ENCODE peak calls at places on chromosomes 7 and 10, in seven cellular contexts. One of them, this sample, is unnamed.
A peak's percentile ranks its signal among the peaks of the same experiment; 100 is the strongest.

GRCh38 chr7:106262268-106262881 is 22.4 kb downstream of the NAMPT start:
- DNase-seq in A549: no peak
- DNase-seq in hepatocyte: no peak
- DNase-seq in sigmoid colon: no peak
- DNase-seq in transverse colon: no peak
- DNase-seq in naive thymus-derived CD4-positive, alpha-beta T cell: no peak
- DNase-seq in stomach: no peak
- DNase-seq in this sample: no peak

GRCh38 chr7:134290286-134290685 is 26.4 kb downstream of the SLC35B4 start:
- DNase-seq in A549: peak; percentile 13
- DNase-seq in hepatocyte: peak; percentile 30
- DNase-seq in sigmoid colon: no peak
- DNase-seq in transverse colon: no peak
- DNase-seq in naive thymus-derived CD4-positive, alpha-beta T cell: no peak
- DNase-seq in stomach: no peak
- DNase-seq in this sample: no peak

GRCh38 chr10:15123749-15124184 is 26.6 kb downstream of the RPP38 start:
- DNase-seq in A549: no peak
- DNase-seq in hepatocyte: no peak
- DNase-seq in sigmoid colon: no peak
- DNase-seq in transverse colon: no peak
- DNase-seq in naive thymus-derived CD4-positive, alpha-beta T cell: no peak
- DNase-seq in stomach: no peak
- DNase-seq in this sample: no peak

GRCh38 chr10:34941471-34942357 is 126.6 kb upstream of the PARD3 start:
- DNase-seq in A549: no peak
- DNase-seq in hepatocyte: no peak
- DNase-seq in sigmoid colon: no peak
- DNase-seq in transverse colon: no peak
- DNase-seq in naive thymus-derived CD4-positive, alpha-beta T cell: no peak
- DNase-seq in stomach: no peak
- DNase-seq in this sample: no peak

GRCh38 chr7:72925546-72926120 is 738 bp downstream of the POM121 start:
- DNase-seq in A549: no peak
- DNase-seq in hepatocyte: no peak
- DNase-seq in sigmoid colon: no peak
- DNase-seq in transverse colon: no peak
- DNase-seq in naive thymus-derived CD4-positive, alpha-beta T cell: no peak
- DNase-seq in stomach: no peak
- DNase-seq in this sample: no peak

GRCh38 chr10:71748671-71749191 is 24.6 kb downstream of the VSIR start:
- DNase-seq in A549: no peak
- DNase-seq in hepatocyte: no peak
- DNase-seq in sigmoid colon: peak; percentile 86
- DNase-seq in transverse colon: peak; percentile 80
- DNase-seq in naive thymus-derived CD4-positive, alpha-beta T cell: peak; percentile 92
- DNase-seq in stomach: peak; percentile 62
- DNase-seq in this sample: peak; percentile 84

GRCh38 chr10:99929360-99929759 is 80.4 kb downstream of the DNMBP start:
- DNase-seq in A549: no peak
- DNase-seq in hepatocyte: no peak
- DNase-seq in sigmoid colon: no peak
- DNase-seq in transverse colon: no peak
- DNase-seq in naive thymus-derived CD4-positive, alpha-beta T cell: no peak
- DNase-seq in stomach: peak; percentile 52
- DNase-seq in this sample: no peak

GRCh38 chr7:7565746-7566650 is 686 bp upstream of the MIOS start:
- DNase-seq in A549: peak; percentile 8
- DNase-seq in hepatocyte: peak; percentile 36
- DNase-seq in sigmoid colon: no peak
- DNase-seq in transverse colon: peak; percentile 25
- DNase-seq in naive thymus-derived CD4-positive, alpha-beta T cell: no peak
- DNase-seq in stomach: peak; percentile 42
- DNase-seq in this sample: peak; percentile 53

GRCh38 chr10:118983263-118983662 is 46.3 kb upstream of the NANOS1 start:
- DNase-seq in A549: no peak
- DNase-seq in hepatocyte: no peak
- DNase-seq in sigmoid colon: no peak
- DNase-seq in transverse colon: no peak
- DNase-seq in naive thymus-derived CD4-positive, alpha-beta T cell: no peak
- DNase-seq in stomach: peak; percentile 51
- DNase-seq in this sample: no peak

GRCh38 chr7:108442039-108442568 is 14.1 kb downstream of the NRCAM start:
- DNase-seq in A549: peak; percentile 39
- DNase-seq in hepatocyte: no peak
- DNase-seq in sigmoid colon: no peak
- DNase-seq in transverse colon: no peak
- DNase-seq in naive thymus-derived CD4-positive, alpha-beta T cell: no peak
- DNase-seq in stomach: no peak
- DNase-seq in this sample: no peak

GRCh38 chr7:757741-758163 is 30.7 kb upstream of the PRKAR1B start:
- DNase-seq in A549: no peak
- DNase-seq in hepatocyte: no peak
- DNase-seq in sigmoid colon: peak; percentile 50
- DNase-seq in transverse colon: no peak
- DNase-seq in naive thymus-derived CD4-positive, alpha-beta T cell: no peak
- DNase-seq in stomach: no peak
- DNase-seq in this sample: no peak

GRCh38 chr10:7421519-7421918 is 10.7 kb upstream of the SFMBT2 start:
- DNase-seq in A549: no peak
- DNase-seq in hepatocyte: no peak
- DNase-seq in sigmoid colon: no peak
- DNase-seq in transverse colon: no peak
- DNase-seq in naive thymus-derived CD4-positive, alpha-beta T cell: no peak
- DNase-seq in stomach: no peak
- DNase-seq in this sample: no peak

GRCh38 chr10:71708301-71708703 is 11.3 kb downstream of the C10orf105 start:
- DNase-seq in A549: peak; percentile 41
- DNase-seq in hepatocyte: peak; percentile 75
- DNase-seq in sigmoid colon: no peak
- DNase-seq in transverse colon: peak; percentile 62
- DNase-seq in naive thymus-derived CD4-positive, alpha-beta T cell: peak; percentile 65
- DNase-seq in stomach: peak; percentile 62
- DNase-seq in this sample: peak; percentile 83

GRCh38 chr10:48466611-48467240 is 138.1 kb downstream of the ARHGAP22 start:
- DNase-seq in A549: no peak
- DNase-seq in hepatocyte: no peak
- DNase-seq in sigmoid colon: no peak
- DNase-seq in transverse colon: no peak
- DNase-seq in naive thymus-derived CD4-positive, alpha-beta T cell: no peak
- DNase-seq in stomach: peak; percentile 20
- DNase-seq in this sample: no peak

GRCh38 chr10:27019827-27020226 is 80.5 kb downstream of the ANKRD26 start:
- DNase-seq in A549: no peak
- DNase-seq in hepatocyte: no peak
- DNase-seq in sigmoid colon: no peak
- DNase-seq in transverse colon: no peak
- DNase-seq in naive thymus-derived CD4-positive, alpha-beta T cell: no peak
- DNase-seq in stomach: no peak
- DNase-seq in this sample: no peak

GRCh38 chr7:79529896-79530235 is 76.4 kb upstream of the MAGI2 start:
- DNase-seq in A549: no peak
- DNase-seq in hepatocyte: no peak
- DNase-seq in sigmoid colon: no peak
- DNase-seq in transverse colon: no peak
- DNase-seq in naive thymus-derived CD4-positive, alpha-beta T cell: no peak
- DNase-seq in stomach: no peak
- DNase-seq in this sample: no peak

GRCh38 chr7:16417958-16418357 is 3.4 kb downstream of the CRPPA start:
- DNase-seq in A549: no peak
- DNase-seq in hepatocyte: no peak
- DNase-seq in sigmoid colon: no peak
- DNase-seq in transverse colon: no peak
- DNase-seq in naive thymus-derived CD4-positive, alpha-beta T cell: no peak
- DNase-seq in stomach: no peak
- DNase-seq in this sample: no peak

DNA sequence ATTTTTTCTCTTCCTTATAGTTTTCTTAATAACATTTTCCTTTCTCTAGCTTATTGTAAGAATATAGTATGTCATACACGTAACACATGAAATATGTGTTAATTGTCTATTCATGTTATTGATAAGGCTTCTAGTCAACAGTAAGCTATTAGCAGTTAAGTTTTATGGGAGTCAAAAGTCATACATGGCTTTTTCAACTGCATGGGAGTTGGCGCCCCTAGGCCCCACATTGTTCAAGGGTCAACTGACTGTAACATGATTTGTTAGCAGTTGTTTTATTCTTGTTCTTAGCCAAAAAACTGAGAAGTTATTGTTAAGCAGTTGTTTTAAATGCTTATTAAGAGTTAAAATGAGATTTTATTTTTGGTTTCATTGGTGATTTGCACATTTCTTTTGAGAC is 11.3 kb downstream of the MKLN1 start:
- DNase-seq in A549: no peak
- DNase-seq in hepatocyte: no peak
- DNase-seq in sigmoid colon: no peak
- DNase-seq in transverse colon: no peak
- DNase-seq in naive thymus-derived CD4-positive, alpha-beta T cell: no peak
- DNase-seq in stomach: no peak
- DNase-seq in this sample: no peak
- H3K9me3 ChIP-seq in A549: peaks cover 66% of the 10 kb centered on the region
- H3K9me3 ChIP-seq in hepatocyte: peaks cover 15% of the 10 kb centered on the region
- H3K9me3 ChIP-seq in sigmoid colon: peaks cover 4% of the 10 kb centered on the region
- H3K9me3 ChIP-seq in transverse colon: peaks cover 20% of the 10 kb centered on the region
- H3K9me3 ChIP-seq in naive thymus-derived CD4-positive, alpha-beta T cell: peaks cover 5% of the 10 kb centered on the region
- H3K9me3 ChIP-seq in stomach: peaks cover 10% of the 10 kb centered on the region
- H3K9me3 ChIP-seq in this sample: no peaks in the 10 kb centered on the region

GRCh38 chr10:80186364-80187012 is 18.8 kb downstream of the ANXA11 start:
- DNase-seq in A549: no peak
- DNase-seq in hepatocyte: no peak
- DNase-seq in sigmoid colon: peak; percentile 77
- DNase-seq in transverse colon: no peak
- DNase-seq in naive thymus-derived CD4-positive, alpha-beta T cell: peak; percentile 35
- DNase-seq in stomach: peak; percentile 63
- DNase-seq in this sample: no peak
- H3K4me1 ChIP-seq in A549: peaks cover 7% of the 10 kb centered on the region
- H3K4me1 ChIP-seq in hepatocyte: peaks cover 11% of the 10 kb centered on the region
- H3K4me1 ChIP-seq in sigmoid colon: peaks cover 74% of the 10 kb centered on the region
- H3K4me1 ChIP-seq in transverse colon: peaks cover 51% of the 10 kb centered on the region
- H3K4me1 ChIP-seq in naive thymus-derived CD4-positive, alpha-beta T cell: peaks cover 48% of the 10 kb centered on the region
- H3K4me1 ChIP-seq in stomach: peaks cover 100% of the 10 kb centered on the region
- H3K4me1 ChIP-seq in this sample: peaks cover 87% of the 10 kb centered on the region

GRCh38 chr7:52863667-52864066 is 171.8 kb upstream of the POM121L12 start:
- DNase-seq in A549: no peak
- DNase-seq in hepatocyte: peak; percentile 6
- DNase-seq in sigmoid colon: no peak
- DNase-seq in transverse colon: no peak
- DNase-seq in naive thymus-derived CD4-positive, alpha-beta T cell: no peak
- DNase-seq in stomach: no peak
- DNase-seq in this sample: no peak
- H3K9me3 ChIP-seq in A549: peaks cover 4% of the 10 kb centered on the region
- H3K9me3 ChIP-seq in hepatocyte: no peaks in the 10 kb centered on the region
- H3K9me3 ChIP-seq in sigmoid colon: peaks cover 13% of the 10 kb centered on the region
- H3K9me3 ChIP-seq in transverse colon: peaks cover 3% of the 10 kb centered on the region
- H3K9me3 ChIP-seq in naive thymus-derived CD4-positive, alpha-beta T cell: no peaks in the 10 kb centered on the region
- H3K9me3 ChIP-seq in stomach: peaks cover 42% of the 10 kb centered on the region
- H3K9me3 ChIP-seq in this sample: no peaks in the 10 kb centered on the region

GRCh38 chr7:47506716-47507354 is 75.1 kb downstream of the TNS3 start:
- DNase-seq in A549: no peak
- DNase-seq in hepatocyte: no peak
- DNase-seq in sigmoid colon: no peak
- DNase-seq in transverse colon: no peak
- DNase-seq in naive thymus-derived CD4-positive, alpha-beta T cell: no peak
- DNase-seq in stomach: no peak
- DNase-seq in this sample: no peak

GRCh38 chr7:47510192-47510591 is 71.7 kb downstream of the TNS3 start:
- DNase-seq in A549: no peak
- DNase-seq in hepatocyte: no peak
- DNase-seq in sigmoid colon: peak; percentile 27
- DNase-seq in transverse colon: no peak
- DNase-seq in naive thymus-derived CD4-positive, alpha-beta T cell: no peak
- DNase-seq in stomach: no peak
- DNase-seq in this sample: no peak

GRCh38 chr7:47507514-47507913 is 74.4 kb downstream of the TNS3 start:
- DNase-seq in A549: no peak
- DNase-seq in hepatocyte: no peak
- DNase-seq in sigmoid colon: peak; percentile 59
- DNase-seq in transverse colon: no peak
- DNase-seq in naive thymus-derived CD4-positive, alpha-beta T cell: no peak
- DNase-seq in stomach: no peak
- DNase-seq in this sample: no peak

GRCh38 chr7:47509571-47509970 is 72.3 kb downstream of the TNS3 start:
- DNase-seq in A549: no peak
- DNase-seq in hepatocyte: no peak
- DNase-seq in sigmoid colon: peak; percentile 61
- DNase-seq in transverse colon: no peak
- DNase-seq in naive thymus-derived CD4-positive, alpha-beta T cell: no peak
- DNase-seq in stomach: no peak
- DNase-seq in this sample: no peak

DNA sequence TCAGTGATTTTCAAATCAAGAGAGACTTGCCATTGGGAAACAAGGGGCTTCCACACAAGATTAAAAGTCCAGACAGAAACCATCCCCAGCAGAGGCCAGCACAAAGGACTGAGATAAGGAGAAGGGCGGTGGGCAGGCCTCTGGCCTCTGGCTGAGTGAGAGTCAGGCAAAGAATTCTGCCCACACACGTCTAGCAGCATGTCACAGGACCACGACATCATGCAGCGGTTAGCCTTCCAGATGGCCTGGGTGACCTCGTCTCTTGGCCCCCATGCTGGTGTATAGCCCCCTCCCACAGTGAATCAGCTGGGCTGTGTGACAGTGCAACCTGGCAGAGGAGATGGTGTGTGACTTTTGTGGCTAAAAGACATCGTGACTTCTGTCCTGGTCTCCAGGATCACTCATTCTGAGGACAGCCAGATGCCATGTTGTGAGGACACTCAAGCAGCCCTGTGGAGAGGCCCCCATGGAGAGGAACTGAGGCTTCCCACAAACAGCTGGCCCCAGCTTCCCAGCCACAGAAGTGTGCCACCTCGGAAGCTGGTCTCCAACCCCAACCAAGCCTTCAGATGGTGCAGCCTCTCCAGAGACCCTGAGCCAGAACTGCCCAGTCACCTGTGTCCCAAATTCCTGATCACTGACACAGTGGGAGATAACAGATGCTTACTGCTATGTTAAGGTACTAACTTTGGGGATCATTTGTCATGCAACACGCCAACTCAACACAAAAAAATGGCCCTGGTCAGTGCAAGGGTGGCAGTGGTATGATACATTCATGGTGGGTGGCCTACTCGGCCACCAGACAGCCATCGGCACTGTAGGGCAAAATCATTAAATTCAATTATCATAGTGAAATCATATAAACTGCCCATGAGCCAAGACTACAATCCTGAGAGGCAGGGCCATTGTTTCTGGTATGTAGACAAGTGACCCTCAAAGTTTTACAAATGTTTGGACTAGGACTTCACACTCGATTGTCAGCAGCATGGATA is 73.2 kb downstream of the TNS3 start:
- DNase-seq in A549: no peak
- DNase-seq in hepatocyte: no peak
- DNase-seq in sigmoid colon: peak; percentile 63
- DNase-seq in transverse colon: no peak
- DNase-seq in naive thymus-derived CD4-positive, alpha-beta T cell: no peak
- DNase-seq in stomach: no peak
- DNase-seq in this sample: no peak
- H3K4me1 ChIP-seq in A549: peaks cover 77% of the 10 kb centered on the region
- H3K4me1 ChIP-seq in hepatocyte: peaks cover 58% of the 10 kb centered on the region
- H3K4me1 ChIP-seq in sigmoid colon: peaks cover 74% of the 10 kb centered on the region
- H3K4me1 ChIP-seq in transverse colon: peaks cover 15% of the 10 kb centered on the region
- H3K4me1 ChIP-seq in naive thymus-derived CD4-positive, alpha-beta T cell: no peaks in the 10 kb centered on the region
- H3K4me1 ChIP-seq in stomach: peaks cover 51% of the 10 kb centered on the region
- H3K4me1 ChIP-seq in this sample: no peaks in the 10 kb centered on the region